ENCODE peak calls at places on chromosomes 3 and 15, in five cellular contexts. K is colonic mucosa, H is fibroblast of lung, G is glutamatergic neuron, Z is ovary. T is an unnamed sample.

GRCh38 chr3:173913397-173913796 is 515.9 kb downstream of the NLGN1 start:
- DNase-seq in K (no peak), H (peak), G (no peak), Z (no peak), T (no peak)

GRCh38 chr3:29065211-29065785 is 215.6 kb upstream of the RBMS3 start:
- DNase-seq in K (no peak), H (peak), G (no peak), Z (peak), T (peak)

GRCh38 chr15:48644498-48644826 is 1.0 kb downstream of the FBN1 start:
- DNase-seq in K (no peak), H (peak), G (no peak), Z (no peak), T (no peak)

GRCh38 chr15:47756872-47757271 is 39.6 kb downstream of the SEMA6D start:
- DNase-seq in K (peak), H (peak), G (no peak), Z (peak), T (peak)

GRCh38 chr3:135862361-135862760 is 103.2 kb upstream of the PPP2R3A start:
- DNase-seq in K (no peak), H (no peak), G (no peak), Z (no peak), T (no peak)

GRCh38 chr3:81462921-81463320 is 298.5 kb downstream of the GBE1 start:
- DNase-seq in K (no peak), H (no peak), G (no peak), Z (no peak), T (no peak)

GRCh38 chr15:61780278-61780677 is 280.0 kb downstream of the VPS13C start:
- DNase-seq in K (no peak), H (no peak), G (no peak), Z (no peak), T (no peak)

GRCh38 chr3:172103724-172104123 is 64.3 kb downstream of the FNDC3B start:
- DNase-seq in K (no peak), H (no peak), G (no peak), Z (no peak), T (no peak)

GRCh38 chr15:67303490-67304363 is 49.1 kb downstream of the IQCH start:
- DNase-seq in K (peak), H (peak), G (no peak), Z (no peak), T (no peak)

DNA sequence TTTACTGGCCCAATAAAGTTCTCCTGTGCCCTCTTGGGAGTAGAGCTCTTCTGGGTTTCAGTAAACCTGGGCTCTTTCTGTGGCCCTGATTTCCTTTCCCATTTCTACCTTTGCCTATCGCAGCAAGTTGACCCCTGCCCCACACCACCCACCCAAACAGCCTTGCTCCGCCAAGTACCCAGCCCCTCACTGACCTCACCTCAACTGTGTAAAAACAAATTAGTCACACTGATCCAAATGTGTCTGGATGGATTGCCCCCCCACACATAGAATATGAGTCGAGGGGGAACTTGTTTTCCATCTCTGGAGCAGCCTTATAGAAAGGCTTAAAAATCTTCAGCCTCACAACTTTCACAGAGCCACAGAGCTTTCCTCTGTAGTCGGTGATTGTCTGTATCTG is 28.6 kb upstream of the VEPH1 start:
- DNase-seq in K (no peak), H (peak), G (no peak), Z (no peak), T (no peak)
- TF ChIP-seq CTCF in K (no peak), H (no peak), G (no peak), Z (no peak), T (no peak)

GRCh38 chr3:14861031-14861430 is 42.3 kb downstream of the FGD5 start:
- DNase-seq in K (no peak), H (no peak), G (no peak), Z (no peak), T (no peak)

GRCh38 chr3:14861451-14862302 is 42.9 kb downstream of the FGD5 start:
- DNase-seq in K (no peak), H (no peak), G (no peak), Z (no peak), T (peak)

GRCh38 chr3:14858105-14858504 is 39.3 kb downstream of the FGD5 start:
- DNase-seq in K (no peak), H (no peak), G (no peak), Z (no peak), T (no peak)

GRCh38 chr3:14853280-14853956 is 34.7 kb downstream of the FGD5 start:
- DNase-seq in K (no peak), H (no peak), G (no peak), Z (no peak), T (no peak)

DNA sequence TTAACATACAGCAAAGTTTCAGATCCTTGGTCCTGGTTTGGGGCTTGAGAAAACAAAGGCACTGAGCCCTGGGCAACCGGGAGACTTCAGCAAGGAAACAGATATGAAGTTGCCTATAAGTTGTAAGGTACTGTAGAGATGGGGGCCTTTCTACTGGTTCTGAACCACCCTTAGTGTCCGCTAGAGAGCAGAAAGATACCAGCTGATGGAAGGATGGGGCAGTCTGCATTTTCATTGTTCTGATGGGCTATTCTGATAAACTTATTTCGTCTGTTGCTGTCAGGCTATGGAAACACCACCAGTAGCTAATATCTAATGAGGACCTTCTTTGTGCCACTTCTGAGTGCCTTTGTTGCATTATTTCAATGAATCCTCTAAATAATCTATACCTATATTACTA is 38.7 kb downstream of the FGD5 start:
- DNase-seq in K (no peak), H (no peak), G (no peak), Z (no peak), T (no peak)
- TF ChIP-seq CTCF in K (peak), H (no peak), G (no peak), Z (no peak), T (no peak)

DNA sequence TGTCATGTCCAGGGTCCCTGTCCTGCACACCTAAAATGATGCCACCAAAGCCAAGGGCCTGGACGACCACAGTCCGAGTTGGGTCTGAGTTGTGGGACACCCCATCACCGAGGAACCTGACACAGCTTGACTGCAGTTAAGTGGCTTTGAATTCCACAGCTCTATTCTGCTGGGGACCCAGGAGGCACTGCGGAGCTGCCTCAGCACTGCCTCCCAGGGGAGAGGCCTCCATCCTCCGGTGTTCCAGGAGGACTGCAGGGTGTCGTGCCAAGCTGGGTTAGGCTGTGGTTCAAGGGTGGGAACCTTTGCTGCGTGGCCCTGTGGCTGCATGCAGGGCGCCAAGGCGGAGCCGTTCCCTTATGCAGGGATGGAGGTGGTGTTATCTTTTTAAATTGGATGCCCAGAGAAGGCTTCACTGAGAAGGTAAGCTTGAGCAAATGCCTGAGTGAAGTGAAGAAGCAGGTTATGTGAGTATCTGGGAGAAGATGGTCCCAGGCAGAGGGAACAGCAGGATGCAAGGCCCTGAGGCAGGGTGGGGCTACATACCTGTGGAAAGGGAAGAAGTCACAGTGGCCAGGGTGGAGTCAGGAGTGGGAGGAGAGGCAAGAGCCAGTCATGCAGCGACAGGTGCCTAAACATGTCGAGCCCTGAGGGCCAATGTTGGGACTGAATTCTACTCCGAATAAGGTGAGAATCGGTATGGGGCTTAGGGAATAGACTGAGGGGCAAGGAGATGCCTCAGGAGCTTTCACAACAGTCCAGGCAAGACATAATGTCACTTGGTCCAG is 144.8 kb downstream of the TPRA1 start:
- DNase-seq in K (no peak), H (no peak), G (no peak), Z (no peak), T (no peak)
- TF ChIP-seq CTCF in K (no peak), H (no peak), G (no peak), Z (no peak), T (no peak)

DNA sequence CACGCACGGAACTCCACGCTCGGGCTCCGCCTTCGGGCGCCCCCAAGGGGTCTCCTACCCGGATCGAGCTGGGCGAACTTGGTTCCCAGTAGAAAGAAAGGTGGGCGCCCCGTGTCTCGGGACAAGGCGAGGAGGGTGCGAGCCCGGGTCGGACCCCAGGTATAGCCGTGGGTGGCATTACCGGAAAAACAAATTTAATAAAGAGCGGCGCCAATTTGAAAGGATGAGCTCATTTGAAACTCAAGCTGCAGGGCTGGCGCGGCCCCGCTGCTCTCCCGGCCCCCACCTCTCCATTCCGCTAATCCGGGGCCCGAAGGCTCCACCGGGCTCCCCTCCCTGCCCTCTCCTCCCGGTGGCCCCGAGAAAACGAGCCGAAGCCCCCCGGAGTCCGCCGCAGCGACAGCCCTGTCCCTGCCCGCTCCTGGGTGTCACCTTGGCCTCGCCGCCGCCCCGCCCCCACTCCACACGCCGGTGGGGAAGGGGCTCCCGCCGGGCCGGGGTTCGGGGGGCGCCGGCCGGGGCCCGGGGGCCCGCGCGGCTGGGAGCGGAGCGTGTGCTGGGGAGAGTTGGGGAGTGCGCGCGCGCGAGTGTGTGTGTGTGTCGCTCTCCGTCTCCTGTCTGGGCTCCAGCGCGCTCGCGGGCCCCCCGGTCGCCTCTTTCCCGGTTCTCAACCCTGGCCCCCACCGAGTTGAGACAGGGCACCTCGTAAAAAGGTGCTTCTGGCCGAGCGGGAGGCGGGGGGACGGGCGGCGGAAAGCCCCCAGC is 1.4 kb downstream of the IGF2BP2 start:
- DNase-seq in K (peak), H (peak), G (peak), Z (peak), T (no peak)
- TF ChIP-seq CTCF in K (no peak), H (peak), G (no peak), Z (no peak), T (no peak)

GRCh38 chr3:146160233-146160963 is 586 bp downstream of the PLOD2 start:
- DNase-seq in K (peak), H (peak), G (peak), Z (peak), T (peak)
- TF ChIP-seq CTCF in K (peak), H (peak), G (peak), Z (peak), T (peak)

GRCh38 chr3:192170659-192171058 is 556.7 kb downstream of the FGF12 start:
- DNase-seq in K (no peak), H (no peak), G (no peak), Z (no peak), T (no peak)

GRCh38 chr3:192171213-192171612 is 556.1 kb downstream of the FGF12 start:
- DNase-seq in K (no peak), H (no peak), G (no peak), Z (no peak), T (no peak)

GRCh38 chr3:192170031-192170430 is 557.3 kb downstream of the FGF12 start:
- DNase-seq in K (no peak), H (no peak), G (no peak), Z (no peak), T (no peak)

GRCh38 chr3:192169332-192169915 is 557.9 kb downstream of the FGF12 start:
- DNase-seq in K (no peak), H (no peak), G (no peak), Z (no peak), T (no peak)

GRCh38 chr3:192168202-192168601 is 559.1 kb downstream of the FGF12 start:
- DNase-seq in K (no peak), H (no peak), G (no peak), Z (no peak), T (no peak)
- TF ChIP-seq CTCF in K (no peak), H (no peak), G (no peak), Z (no peak), T (no peak)

GRCh38 chr15:35936284-35936683 is 390.3 kb upstream of the DPH6 start:
- DNase-seq in K (no peak), H (no peak), G (no peak), Z (no peak), T (no peak)
- TF ChIP-seq CTCF in K (no peak), H (no peak), G (no peak), Z (no peak), T (no peak)

GRCh38 chr3:99647081-99647480 is 8.7 kb downstream of the COL8A1 start:
- DNase-seq in K (no peak), H (no peak), G (no peak), Z (no peak), T (no peak)

GRCh38 chr3:99644741-99645140 is 6.3 kb downstream of the COL8A1 start:
- DNase-seq in K (no peak), H (no peak), G (no peak), Z (no peak), T (no peak)

GRCh38 chr3:99644017-99644416 is 5.6 kb downstream of the COL8A1 start:
- DNase-seq in K (no peak), H (no peak), G (no peak), Z (no peak), T (no peak)

GRCh38 chr3:99646107-99646435 is 7.7 kb downstream of the COL8A1 start:
- DNase-seq in K (no peak), H (peak), G (no peak), Z (no peak), T (no peak)

DNA sequence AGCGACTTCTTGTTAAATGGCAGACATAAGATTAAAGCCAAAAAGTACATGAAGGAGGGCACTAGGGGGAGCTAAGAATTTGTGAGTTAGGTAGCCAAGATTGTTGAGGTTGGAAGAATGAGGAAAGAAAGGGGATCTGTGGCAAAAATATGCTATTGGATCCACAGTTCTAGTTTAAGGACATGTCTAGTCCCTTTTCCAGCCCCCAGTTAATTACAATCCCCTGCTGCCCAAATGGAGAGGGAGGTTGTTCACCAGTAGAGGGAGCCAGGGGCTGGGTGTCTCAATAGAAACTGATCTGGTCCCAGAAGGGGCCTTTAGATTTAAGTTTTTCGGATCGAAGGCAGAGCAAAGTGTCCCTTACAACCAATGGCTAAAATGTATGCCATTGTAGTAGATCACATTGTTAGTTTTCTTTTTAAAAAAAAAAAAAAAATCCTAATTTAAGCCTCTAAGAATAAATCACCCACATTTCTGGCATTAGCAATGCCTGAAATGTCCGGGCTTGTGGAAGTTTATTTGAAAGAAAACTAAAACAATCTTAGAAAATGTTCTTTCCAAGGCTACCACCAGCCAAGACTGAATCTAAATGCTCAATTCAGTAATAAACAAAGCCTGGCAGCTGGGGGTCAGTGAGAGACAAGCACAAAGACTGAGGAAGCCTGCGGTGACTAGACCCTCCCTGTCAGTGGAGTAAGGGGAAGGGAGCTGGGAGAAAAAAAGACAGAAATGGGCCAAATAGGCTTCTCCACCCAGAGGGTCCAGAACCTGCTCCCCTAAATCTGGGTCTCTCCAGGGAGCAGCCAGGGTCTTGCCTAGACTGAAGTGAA is 7.1 kb downstream of the COL8A1 start:
- DNase-seq in K (peak), H (peak), G (no peak), Z (peak), T (no peak)
- TF ChIP-seq CTCF in K (peak), H (peak), G (peak), Z (peak), T (peak)

T was measured in dorsolateral prefrontal cortex.